ENCODE peak calls at places on chromosomes 7 and 10, in five cellular contexts. One of them, this sample, is unnamed.

GRCh38 chr10:29535012-29535777 is 99.6 kb downstream of the SVIL start:
- DNase-seq in endothelial cell of umbilical vein: peak; percentile 55
- DNase-seq in GM12878: no peak
- DNase-seq in IMR-90: peak; percentile 88
- DNase-seq in PC-3: peak; percentile 90
- DNase-seq in this sample: no peak

GRCh38 chr7:133931053-133931452 is 196.1 kb upstream of the LRGUK start:
- DNase-seq in PC-3: peak; percentile 30
- DNase-seq in endothelial cell of umbilical vein: peak; percentile 11
- DNase-seq in GM12878: no peak
- DNase-seq in IMR-90: no peak
- DNase-seq in this sample: no peak

GRCh38 chr7:121301441-121302213 is 27.2 kb upstream of the WNT16 start:
- DNase-seq in GM12878: no peak
- DNase-seq in PC-3: peak; percentile 23
- DNase-seq in endothelial cell of umbilical vein: no peak
- DNase-seq in IMR-90: peak; percentile 27
- DNase-seq in this sample: no peak

GRCh38 chr7:103685646-103686418 is 239.8 kb upstream of the SLC26A5 start:
- DNase-seq in endothelial cell of umbilical vein: peak; percentile 18
- DNase-seq in PC-3: no peak
- DNase-seq in IMR-90: no peak
- DNase-seq in GM12878: no peak
- DNase-seq in this sample: no peak

GRCh38 chr10:130003166-130003565 is 39.1 kb upstream of the EBF3 start:
- DNase-seq in PC-3: no peak
- DNase-seq in GM12878: no peak
- DNase-seq in endothelial cell of umbilical vein: no peak
- DNase-seq in IMR-90: no peak
- DNase-seq in this sample: no peak

GRCh38 chr10:11810313-11810766 is 12.8 kb upstream of the PROSER2 start:
- DNase-seq in PC-3: peak; percentile 41
- DNase-seq in GM12878: no peak
- DNase-seq in endothelial cell of umbilical vein: peak; percentile 15
- DNase-seq in IMR-90: peak; percentile 52
- DNase-seq in this sample: no peak

GRCh38 chr7:22094413-22095304 is 149.0 kb upstream of the CDCA7L start:
- DNase-seq in endothelial cell of umbilical vein: no peak
- DNase-seq in IMR-90: peak; percentile 10
- DNase-seq in PC-3: no peak
- DNase-seq in GM12878: no peak
- DNase-seq in this sample: peak; percentile 45

GRCh38 chr10:113273151-113273876 is 279.5 kb upstream of the HABP2 start:
- DNase-seq in PC-3: no peak
- DNase-seq in IMR-90: no peak
- DNase-seq in endothelial cell of umbilical vein: peak; percentile 8
- DNase-seq in GM12878: no peak
- DNase-seq in this sample: no peak

GRCh38 chr7:139730746-139731612 is 46.8 kb downstream of the HIPK2 start:
- DNase-seq in GM12878: no peak
- DNase-seq in IMR-90: peak; percentile 72
- DNase-seq in endothelial cell of umbilical vein: peak; percentile 69
- DNase-seq in PC-3: peak; percentile 17
- DNase-seq in this sample: peak; percentile 58

GRCh38 chr7:29812185-29812876 is 6.0 kb downstream of the WIPF3 start:
- DNase-seq in endothelial cell of umbilical vein: no peak
- DNase-seq in IMR-90: peak; percentile 3
- DNase-seq in GM12878: no peak
- DNase-seq in PC-3: no peak
- DNase-seq in this sample: no peak

GRCh38 chr7:77482015-77482414 is 55.1 kb upstream of the PTPN12 start:
- DNase-seq in GM12878: no peak
- DNase-seq in PC-3: peak; percentile 89
- DNase-seq in endothelial cell of umbilical vein: no peak
- DNase-seq in IMR-90: no peak
- DNase-seq in this sample: no peak

GRCh38 chr7:31788891-31789680 is 102.1 kb downstream of the PPP1R17 start:
- DNase-seq in endothelial cell of umbilical vein: no peak
- DNase-seq in IMR-90: peak; percentile 24
- DNase-seq in PC-3: no peak
- DNase-seq in GM12878: no peak
- DNase-seq in this sample: no peak

GRCh38 chr7:150405584-150406310 is 26.6 kb downstream of the ZNF775 start:
- DNase-seq in IMR-90: peak; percentile 27
- DNase-seq in GM12878: no peak
- DNase-seq in PC-3: no peak
- DNase-seq in endothelial cell of umbilical vein: no peak
- DNase-seq in this sample: peak; percentile 78

GRCh38 chr10:106614293-106614692 is 550.2 kb downstream of the SORCS1 start:
- DNase-seq in PC-3: peak; percentile 57
- DNase-seq in endothelial cell of umbilical vein: no peak
- DNase-seq in GM12878: no peak
- DNase-seq in IMR-90: no peak
- DNase-seq in this sample: no peak

GRCh38 chr7:95758187-95758586 is 14.2 kb upstream of the DYNC1I1 start:
- DNase-seq in endothelial cell of umbilical vein: no peak
- DNase-seq in GM12878: no peak
- DNase-seq in IMR-90: no peak
- DNase-seq in PC-3: no peak
- DNase-seq in this sample: no peak

GRCh38 chr7:108358553-108358952 is 97.7 kb downstream of the NRCAM start:
- DNase-seq in GM12878: no peak
- DNase-seq in endothelial cell of umbilical vein: no peak
- DNase-seq in IMR-90: peak; percentile 64
- DNase-seq in PC-3: peak; percentile 87
- DNase-seq in this sample: no peak

DNA sequence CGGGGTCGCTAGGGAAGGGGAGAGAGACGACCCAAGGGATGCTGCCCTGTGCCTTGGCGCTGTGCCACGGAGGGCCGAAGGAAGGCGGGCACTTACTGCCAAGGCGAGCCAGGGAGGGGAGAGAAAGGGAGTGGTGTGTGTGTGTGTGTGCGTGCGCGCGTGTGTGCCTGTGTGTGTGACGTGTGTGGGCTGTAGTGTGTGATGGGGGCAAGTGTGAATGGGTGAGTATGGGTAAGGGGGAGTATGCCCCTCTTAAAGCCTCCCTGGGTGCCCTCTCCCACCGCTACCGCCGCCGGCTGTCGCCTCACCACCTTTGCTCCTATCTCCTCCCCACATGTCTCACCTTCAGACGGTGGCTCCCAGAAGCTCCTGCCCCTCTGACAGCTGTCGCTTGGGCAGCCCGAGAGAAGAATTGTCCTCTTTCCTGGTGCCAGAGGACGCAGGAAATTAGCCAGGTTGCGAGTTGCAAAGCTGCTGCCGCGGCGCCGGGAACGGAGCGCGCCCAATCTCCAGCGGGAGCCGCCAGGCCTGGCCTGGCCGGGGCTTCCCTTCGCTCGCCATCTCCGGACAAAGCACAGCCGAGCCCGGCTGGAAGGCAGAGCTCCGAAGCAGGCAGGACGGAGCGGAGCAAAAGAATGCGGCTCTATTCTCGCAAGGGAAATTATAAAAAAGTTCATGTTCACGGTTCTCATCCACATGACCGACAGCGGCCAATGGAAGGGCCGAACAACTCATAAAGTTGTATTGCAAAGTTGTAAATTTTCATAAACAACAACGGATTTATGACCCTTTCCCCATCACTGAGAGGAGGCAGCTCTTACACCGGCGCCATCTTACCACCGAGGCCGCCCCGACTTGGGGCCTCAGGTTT is at the start of gene HOXA3:
- DNase-seq in IMR-90: peak; percentile 59
- DNase-seq in GM12878: no peak
- DNase-seq in endothelial cell of umbilical vein: peak; percentile 94
- DNase-seq in PC-3: peak; percentile 72
- DNase-seq in this sample: no peak
- H3K4me3 ChIP-seq in IMR-90: peak within 1 kb of the TSS; percentile 54
- H3K4me3 ChIP-seq in GM12878: peak within 1 kb of the TSS; percentile 67
- H3K4me3 ChIP-seq in endothelial cell of umbilical vein: peak within 1 kb of the TSS; percentile 54
- H3K4me3 ChIP-seq in PC-3: peak within 1 kb of the TSS; percentile 78
- H3K4me3 ChIP-seq in this sample: peak within 1 kb of the TSS; percentile 61

GRCh38 chr10:86306628-86307278 is 59.8 kb downstream of the GRID1 start:
- DNase-seq in IMR-90: peak; percentile 4
- DNase-seq in PC-3: peak; percentile 24
- DNase-seq in endothelial cell of umbilical vein: no peak
- DNase-seq in GM12878: no peak
- DNase-seq in this sample: peak; percentile 39
- H3K9ac ChIP-seq in IMR-90: no peak overlapping the region
- H3K9ac ChIP-seq in PC-3: no peak overlapping the region
- H3K9ac ChIP-seq in endothelial cell of umbilical vein: no peak overlapping the region
- H3K9ac ChIP-seq in GM12878: no peak overlapping the region
- H3K9ac ChIP-seq in this sample: no peak overlapping the region

DNA sequence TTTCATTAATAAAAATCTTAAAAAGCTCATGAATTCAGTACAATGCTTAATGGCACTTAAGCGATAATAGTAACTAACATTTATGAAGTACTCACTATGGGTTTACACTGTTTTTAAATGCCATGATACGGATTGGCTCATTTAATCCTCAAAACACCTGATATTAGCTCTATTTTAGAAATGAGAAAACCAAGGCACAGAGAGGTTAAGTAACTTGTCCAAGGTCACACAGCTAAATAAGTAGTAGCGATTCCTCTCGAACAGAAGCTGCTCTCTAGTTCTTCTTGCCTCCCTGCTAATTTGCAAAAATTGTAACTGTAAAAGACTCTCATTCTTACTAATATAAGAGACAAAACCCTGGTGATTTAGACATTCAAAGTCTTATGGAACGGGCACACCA is 110.7 kb upstream of the RHEB start:
- DNase-seq in PC-3: no peak
- DNase-seq in endothelial cell of umbilical vein: no peak
- DNase-seq in GM12878: no peak
- DNase-seq in IMR-90: no peak
- DNase-seq in this sample: no peak
- H3K4me3 ChIP-seq in PC-3: peak overlapping the region; percentile 96
- H3K4me3 ChIP-seq in endothelial cell of umbilical vein: peak overlapping the region; percentile 97
- H3K4me3 ChIP-seq in GM12878: peak overlapping the region; percentile 87
- H3K4me3 ChIP-seq in IMR-90: no peak overlapping the region
- H3K4me3 ChIP-seq in this sample: peak overlapping the region; percentile 67

GRCh38 chr10:69088471-69088769 is 517 bp downstream of the SRGN start:
- DNase-seq in GM12878: no peak
- DNase-seq in PC-3: no peak
- DNase-seq in IMR-90: no peak
- DNase-seq in endothelial cell of umbilical vein: no peak
- DNase-seq in this sample: peak; percentile 41

GRCh38 chr10:69087600-69088470 is at the start of gene SRGN:
- DNase-seq in endothelial cell of umbilical vein: peak; percentile 92
- DNase-seq in GM12878: peak; percentile 97
- DNase-seq in IMR-90: peak; percentile 62
- DNase-seq in PC-3: peak; percentile 99
- DNase-seq in this sample: peak; percentile 97

GRCh38 chr10:69089638-69090599 is 2.0 kb downstream of the SRGN start:
- DNase-seq in endothelial cell of umbilical vein: peak; percentile 83
- DNase-seq in PC-3: peak; percentile 63
- DNase-seq in GM12878: peak; percentile 65
- DNase-seq in IMR-90: peak; percentile 54
- DNase-seq in this sample: peak; percentile 82

GRCh38 chr10:69090687-69091450 is 3.0 kb downstream of the SRGN start:
- DNase-seq in endothelial cell of umbilical vein: peak; percentile 44
- DNase-seq in IMR-90: no peak
- DNase-seq in GM12878: no peak
- DNase-seq in PC-3: peak; percentile 83
- DNase-seq in this sample: no peak

DNA sequence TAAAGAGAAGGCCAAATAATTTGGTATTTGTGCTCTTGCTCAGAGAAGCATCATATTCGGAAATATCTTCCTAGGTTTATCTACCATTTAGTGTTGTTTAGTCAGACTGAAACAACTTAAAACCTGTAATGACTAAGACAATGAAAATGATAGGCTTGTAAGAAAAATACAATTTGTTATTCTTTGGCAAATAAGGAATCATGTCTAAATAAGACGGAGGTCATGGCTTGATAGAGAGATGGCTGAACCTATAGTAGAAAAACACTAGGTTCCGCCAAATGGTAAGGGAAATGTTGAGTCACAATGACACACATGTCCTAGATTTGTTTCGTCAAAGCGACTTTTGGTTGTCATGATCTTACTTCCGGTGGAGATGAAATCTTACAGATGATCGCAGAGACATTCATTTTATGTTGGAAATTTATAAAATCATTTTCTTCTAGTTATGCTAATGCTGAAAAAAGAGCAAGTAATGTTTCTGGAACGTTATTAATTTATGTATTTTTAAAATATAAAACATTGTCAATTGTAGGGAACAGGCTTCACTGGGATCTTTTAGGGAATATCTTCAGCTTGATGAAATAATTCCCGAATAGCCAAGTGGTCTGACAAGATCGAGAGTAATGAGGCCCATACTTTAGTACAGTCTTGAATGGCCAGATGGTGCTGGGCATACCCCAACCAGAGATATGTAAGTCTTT is 1.0 kb downstream of the SRGN start:
- DNase-seq in endothelial cell of umbilical vein: peak; percentile 79
- DNase-seq in IMR-90: peak; percentile 52
- DNase-seq in GM12878: peak; percentile 61
- DNase-seq in PC-3: peak; percentile 98
- DNase-seq in this sample: peak; percentile 83
- H3K9ac ChIP-seq in endothelial cell of umbilical vein: peak overlapping the region; percentile 99
- H3K9ac ChIP-seq in IMR-90: no peak overlapping the region
- H3K9ac ChIP-seq in GM12878: peak overlapping the region; percentile 96
- H3K9ac ChIP-seq in PC-3: peak overlapping the region; percentile 70
- H3K9ac ChIP-seq in this sample: peak overlapping the region; percentile 95

GRCh38 chr7:125495997-125496396 is 566.4 kb upstream of the POT1 start:
- DNase-seq in IMR-90: no peak
- DNase-seq in endothelial cell of umbilical vein: no peak
- DNase-seq in GM12878: no peak
- DNase-seq in PC-3: no peak
- DNase-seq in this sample: no peak

GRCh38 chr7:125492521-125492920 is 562.9 kb upstream of the POT1 start:
- DNase-seq in GM12878: no peak
- DNase-seq in PC-3: no peak
- DNase-seq in endothelial cell of umbilical vein: no peak
- DNase-seq in IMR-90: no peak
- DNase-seq in this sample: no peak

GRCh38 chr7:125485223-125485622 is 555.6 kb upstream of the POT1 start:
- DNase-seq in endothelial cell of umbilical vein: no peak
- DNase-seq in GM12878: no peak
- DNase-seq in IMR-90: no peak
- DNase-seq in PC-3: peak; percentile 51
- DNase-seq in this sample: no peak

GRCh38 chr7:125490167-125490566 is 560.5 kb upstream of the POT1 start:
- DNase-seq in PC-3: no peak
- DNase-seq in IMR-90: no peak
- DNase-seq in endothelial cell of umbilical vein: no peak
- DNase-seq in GM12878: no peak
- DNase-seq in this sample: no peak

GRCh38 chr7:125491137-125491536 is 561.5 kb upstream of the POT1 start:
- DNase-seq in GM12878: no peak
- DNase-seq in IMR-90: no peak
- DNase-seq in endothelial cell of umbilical vein: no peak
- DNase-seq in PC-3: peak; percentile 57
- DNase-seq in this sample: no peak
- H3K4me3 ChIP-seq in GM12878: no peak overlapping the region
- H3K4me3 ChIP-seq in IMR-90: no peak overlapping the region
- H3K4me3 ChIP-seq in endothelial cell of umbilical vein: no peak overlapping the region
- H3K4me3 ChIP-seq in PC-3: peak overlapping the region; percentile 31
- H3K4me3 ChIP-seq in this sample: no peak overlapping the region

GRCh38 chr7:129055861-129056464 is 1.1 kb upstream of the TNPO3 start:
- DNase-seq in IMR-90: no peak
- DNase-seq in GM12878: no peak
- DNase-seq in endothelial cell of umbilical vein: no peak
- DNase-seq in PC-3: no peak
- DNase-seq in this sample: no peak
- H3K9ac ChIP-seq in IMR-90: no peak overlapping the region
- H3K9ac ChIP-seq in GM12878: no peak overlapping the region
- H3K9ac ChIP-seq in endothelial cell of umbilical vein: no peak overlapping the region
- H3K9ac ChIP-seq in PC-3: peak overlapping the region; percentile 95
- H3K9ac ChIP-seq in this sample: no peak overlapping the region

This sample was measured in MM.1S.